ENCODE peak calls at places on chromosomes 11 and 22, in four cellular contexts. L is stimulated activated CD8-positive, alpha-beta memory T cell treated with anti-CD3 and anti-CD28 coated beads, Interleukin-4, amount 100 ng/mL, for 4 hours; H is HFFc6; K is stimulated activated CD4-positive, alpha-beta T cell treated with anti-CD3 and anti-CD28 coated beads, Interleukin-1b, Interleukin-23, amount 100 ng/mL, for 24 hours. U is an unnamed sample.

GRCh38 chr11:77196961-77197360 is 68.9 kb downstream of the MYO7A start:
- DNase-seq in L (no peak), H (no peak), K (no peak), U (no peak)

GRCh38 chr22:47822459-47822858 is 1060.0 kb downstream of the TBC1D22A start:
- DNase-seq in L (no peak), H (no peak), K (no peak), U (no peak)

GRCh38 chr11:119340335-119341221 is at the start of gene C1QTNF5:
- DNase-seq in L (no peak), H (no peak), K (no peak), U (no peak)

GRCh38 chr11:108199446-108200321 is 22.8 kb downstream of the NPAT start:
- DNase-seq in L (no peak), H (peak), K (peak), U (no peak)

GRCh38 chr22:37897805-37898204 is 8.3 kb upstream of the MICALL1 start:
- DNase-seq in L (no peak), H (no peak), K (no peak), U (no peak)

GRCh38 chr22:48636746-48637145 is 1190.9 kb downstream of the BRD1 start:
- DNase-seq in L (no peak), H (no peak), K (no peak), U (no peak)

GRCh38 chr22:36979511-36979910 is 39.7 kb downstream of the TST start:
- DNase-seq in L (no peak), H (no peak), K (no peak), U (no peak)

GRCh38 chr11:77823775-77824174 is 2.8 kb downstream of the AAMDC start:
- DNase-seq in L (no peak), H (no peak), K (no peak), U (no peak)

GRCh38 chr11:86869966-86870570 is 69.7 kb downstream of the PRSS23 start:
- DNase-seq in L (no peak), H (peak), K (peak), U (peak)

GRCh38 chr11:112241486-112241885 is 15.3 kb downstream of the PTS start:
- DNase-seq in L (no peak), H (peak), K (no peak), U (no peak)

GRCh38 chr22:42404266-42404665 is 27.9 kb downstream of the NFAM1 start:
- DNase-seq in L (no peak), H (no peak), K (no peak), U (no peak)

GRCh38 chr22:37725551-37726239 is 28.8 kb downstream of the TRIOBP start:
- DNase-seq in L (no peak), H (no peak), K (no peak), U (no peak)

GRCh38 chr11:34406413-34406812 is 32.3 kb upstream of the CAT start:
- DNase-seq in L (no peak), H (no peak), K (no peak), U (no peak)

GRCh38 chr22:41862160-41862529 is 29.2 kb downstream of the SREBF2 start:
- DNase-seq in L (no peak), H (no peak), K (no peak), U (no peak)

GRCh38 chr11:17572359-17572690 is 25.3 kb downstream of the OTOG start:
- DNase-seq in L (no peak), H (no peak), K (no peak), U (no peak)

GRCh38 chr11:16871368-16871767 is 132.9 kb downstream of the C11orf58 start:
- DNase-seq in L (no peak), H (no peak), K (no peak), U (no peak)

GRCh38 chr22:29479417-29480261 is at the start of gene NEFH:
- DNase-seq in L (no peak), H (no peak), K (no peak), U (no peak)

GRCh38 chr11:75583710-75584658 is 21.9 kb downstream of the SERPINH1 start:
- DNase-seq in L (no peak), H (no peak), K (no peak), U (no peak)

GRCh38 chr11:111909378-111909777 is 2.2 kb downstream of the CRYAB start:
- DNase-seq in L (no peak), H (no peak), K (no peak), U (no peak)

GRCh38 chr11:107858217-107859070 is at the start of gene SLC35F2:
- DNase-seq in L (peak), H (peak), K (peak), U (no peak)

GRCh38 chr11:114309517-114309916 is 13.3 kb downstream of the NNMT start:
- DNase-seq in L (no peak), H (no peak), K (no peak), U (no peak)

GRCh38 chr11:27370374-27370773 is 7.4 kb upstream of the CCDC34 start:
- DNase-seq in L (no peak), H (no peak), K (no peak), U (no peak)

GRCh38 chr11:3894128-3894731 is 38.8 kb downstream of the STIM1 start:
- DNase-seq in L (no peak), H (peak), K (no peak), U (peak)

GRCh38 chr11:43922295-43922648 is 20.2 kb upstream of the C11orf96 start:
- DNase-seq in L (no peak), H (no peak), K (no peak), U (no peak)

GRCh38 chr11:74322667-74323066 is 11.2 kb upstream of the P4HA3 start:
- DNase-seq in L (no peak), H (no peak), K (no peak), U (no peak)

GRCh38 chr11:27861706-27862430 is 161.6 kb upstream of the BDNF start:
- DNase-seq in L (no peak), H (peak), K (no peak), U (peak)

GRCh38 chr22:29712119-29712518 is 7.7 kb upstream of the CABP7 start:
- DNase-seq in L (no peak), H (no peak), K (no peak), U (no peak)